ENCODE peak calls at places on chromosome 1, in nine cellular contexts. M is uterus, K is thoracic aorta, V is fibroblast of villous mesenchyme, Y is GM13977, Q is adrenal gland, Z is OCI-LY7, R is nephron progenitor cell, N is GM13976. D is an unnamed sample.

GRCh38 chr1:9612871-9613624 is 24.3 kb downstream of the TMEM201 start:
- DNase-seq in M (no peak), K (no peak), V (no peak), Y (no peak), Q (no peak), Z (no peak), R (no peak), N (no peak), D (no peak)

GRCh38 chr1:111222308-111223125 is 5.0 kb upstream of the CHI3L2 start:
- DNase-seq in M (peak; percentile 66), K (peak; percentile 33), V (peak; percentile 53), Y (peak; percentile 51), Q (peak; percentile 75), Z (peak; percentile 89), R (peak; percentile 85), N (peak; percentile 66), D (peak; percentile 58)

GRCh38 chr1:29688477-29689365 is 452.4 kb downstream of the PTPRU start:
- DNase-seq in M (no peak), K (no peak), V (peak; percentile 62), Y (peak; percentile 58), Q (no peak), Z (no peak), R (no peak), N (peak; percentile 65), D (no peak)

GRCh38 chr1:241652012-241652411 is at the start of gene WDR64:
- DNase-seq in M (no peak), K (no peak), V (no peak), Y (no peak), Q (no peak), Z (no peak), R (no peak), N (no peak), D (no peak)

GRCh38 chr1:90579212-90579802 is 137.8 kb downstream of the BARHL2 start:
- DNase-seq in M (no peak), K (no peak), V (peak; percentile 31), Y (peak; percentile 56), Q (no peak), Z (peak; percentile 54), R (no peak), N (peak; percentile 55), D (no peak)

GRCh38 chr1:221234821-221235220 is 355.6 kb downstream of the HLX start:
- DNase-seq in M (no peak), K (no peak), V (peak; percentile 16), Y (no peak), Q (no peak), Z (no peak), R (no peak), N (no peak), D (no peak)

GRCh38 chr1:232538943-232539302 is 91.0 kb downstream of the SIPA1L2 start:
- DNase-seq in M (no peak), K (no peak), V (no peak), Y (no peak), Q (no peak), Z (no peak), R (no peak), N (no peak), D (no peak)

GRCh38 chr1:246156847-246157246 is 350.2 kb downstream of the SMYD3 start:
- DNase-seq in M (no peak), K (no peak), V (no peak), Y (no peak), Q (no peak), Z (no peak), R (no peak), N (no peak), D (no peak)

GRCh38 chr1:101101362-101101761 is 75.8 kb upstream of the DPH5 start:
- DNase-seq in M (no peak), K (no peak), V (peak; percentile 31), Y (no peak), Q (no peak), Z (no peak), R (no peak), N (no peak), D (no peak)

GRCh38 chr1:207805841-207806421 is 54.1 kb downstream of the CD46 start:
- DNase-seq in M (peak; percentile 79), K (no peak), V (peak; percentile 97), Y (no peak), Q (peak; percentile 84), Z (no peak), R (no peak), N (no peak), D (no peak)

DNA sequence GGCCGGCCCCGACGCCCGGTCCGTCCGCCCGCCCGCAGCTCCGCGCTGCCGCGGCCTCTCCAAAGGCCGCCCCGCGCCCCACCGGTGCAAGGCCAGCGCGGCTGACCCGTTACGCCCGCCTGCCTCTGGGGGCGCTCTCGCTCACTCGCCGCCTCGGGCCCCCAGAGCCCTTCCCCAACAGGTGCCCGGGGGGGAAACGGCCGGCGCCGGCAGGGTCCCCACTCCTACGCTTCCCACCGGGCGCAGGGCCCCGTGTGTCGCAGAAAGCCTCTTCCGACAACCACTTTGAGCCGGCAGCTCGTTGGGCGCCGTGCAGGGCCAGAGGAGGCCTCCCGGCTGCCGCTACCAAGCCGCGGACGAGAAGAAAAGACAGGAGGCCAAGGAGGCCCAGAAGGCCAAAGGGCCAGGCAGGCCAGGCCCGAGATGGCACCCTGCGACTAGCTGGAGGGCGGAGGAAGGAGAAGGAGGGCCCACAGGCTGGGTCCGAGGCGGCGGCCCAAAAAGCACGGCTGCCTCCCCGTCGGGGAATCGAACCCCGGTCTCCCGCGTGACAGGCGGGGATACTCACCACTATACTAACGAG is 64.9 kb upstream of the FCGR2A start:
- DNase-seq in M (peak; percentile 31), K (no peak), V (peak; percentile 32), Y (peak; percentile 93), Q (peak; percentile 31), Z (peak; percentile 88), R (peak; percentile 79), N (peak; percentile 89), D (no peak)
- TF ChIP-seq CTCF in M (peak; percentile 54), K (peak; percentile 23), V (peak; percentile 58), Y (peak; percentile 89), Q (peak; percentile 26), Z (peak; percentile 78), R (peak; percentile 30), N (peak; percentile 95), D (no peak)

GRCh38 chr1:96596226-96596625 is 125.4 kb upstream of the PTBP2 start:
- DNase-seq in M (no peak), K (no peak), V (peak; percentile 31), Y (peak; percentile 28), Q (no peak), Z (peak; percentile 33), R (peak; percentile 26), N (peak; percentile 40), D (no peak)
- TF ChIP-seq CTCF in M (peak; percentile 37), K (no peak), V (peak; percentile 73), Y (peak; percentile 69), Q (peak; percentile 44), Z (peak; percentile 81), R (peak; percentile 33), N (peak; percentile 64), D (no peak)

GRCh38 chr1:85144351-85144750 is 56.5 kb downstream of the SYDE2 start:
- DNase-seq in M (no peak), K (no peak), V (no peak), Y (no peak), Q (no peak), Z (no peak), R (no peak), N (no peak), D (no peak)

GRCh38 chr1:85148524-85149250 is 52.1 kb downstream of the SYDE2 start:
- DNase-seq in M (no peak), K (no peak), V (peak; percentile 39), Y (peak; percentile 43), Q (no peak), Z (no peak), R (no peak), N (peak; percentile 47), D (no peak)

GRCh38 chr1:85149805-85150204 is 51.0 kb downstream of the SYDE2 start:
- DNase-seq in M (no peak), K (no peak), V (no peak), Y (no peak), Q (no peak), Z (no peak), R (no peak), N (no peak), D (no peak)

GRCh38 chr1:85142753-85143152 is 58.1 kb downstream of the SYDE2 start:
- DNase-seq in M (no peak), K (no peak), V (no peak), Y (no peak), Q (no peak), Z (no peak), R (no peak), N (no peak), D (no peak)

GRCh38 chr1:85146972-85147359 is 53.9 kb downstream of the SYDE2 start:
- DNase-seq in M (no peak), K (no peak), V (peak; percentile 56), Y (no peak), Q (no peak), Z (no peak), R (no peak), N (no peak), D (no peak)
- TF ChIP-seq CTCF in M (no peak), K (no peak), V (peak; percentile 45), Y (no peak), Q (no peak), Z (no peak), R (no peak), N (no peak), D (no peak)

DNA sequence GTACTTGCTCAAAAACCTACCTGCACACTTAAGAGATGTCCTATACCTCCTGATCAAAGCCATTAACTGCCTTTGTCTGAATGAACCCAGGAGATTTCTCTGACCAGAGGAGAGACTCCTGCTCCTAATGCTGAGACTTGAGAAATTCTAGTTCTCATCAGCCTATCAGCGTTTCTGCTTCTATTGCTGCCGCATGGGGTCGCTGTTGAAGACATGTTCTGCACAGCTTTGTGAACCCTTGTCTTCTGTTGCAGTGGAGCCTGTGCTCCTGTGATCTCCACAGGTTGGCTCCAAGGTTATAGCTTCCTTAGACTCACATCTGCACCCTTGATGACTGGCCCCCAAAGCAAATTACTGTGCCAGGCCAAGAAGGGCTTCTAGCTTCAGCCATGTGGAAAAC is 40.2 kb downstream of the EDN2 start:
- DNase-seq in M (no peak), K (no peak), V (no peak), Y (no peak), Q (no peak), Z (no peak), R (no peak), N (no peak), D (no peak)
- TF ChIP-seq CTCF in M (no peak), K (no peak), V (peak; percentile 10), Y (no peak), Q (no peak), Z (peak; percentile 47), R (no peak), N (no peak), D (no peak)

DNA sequence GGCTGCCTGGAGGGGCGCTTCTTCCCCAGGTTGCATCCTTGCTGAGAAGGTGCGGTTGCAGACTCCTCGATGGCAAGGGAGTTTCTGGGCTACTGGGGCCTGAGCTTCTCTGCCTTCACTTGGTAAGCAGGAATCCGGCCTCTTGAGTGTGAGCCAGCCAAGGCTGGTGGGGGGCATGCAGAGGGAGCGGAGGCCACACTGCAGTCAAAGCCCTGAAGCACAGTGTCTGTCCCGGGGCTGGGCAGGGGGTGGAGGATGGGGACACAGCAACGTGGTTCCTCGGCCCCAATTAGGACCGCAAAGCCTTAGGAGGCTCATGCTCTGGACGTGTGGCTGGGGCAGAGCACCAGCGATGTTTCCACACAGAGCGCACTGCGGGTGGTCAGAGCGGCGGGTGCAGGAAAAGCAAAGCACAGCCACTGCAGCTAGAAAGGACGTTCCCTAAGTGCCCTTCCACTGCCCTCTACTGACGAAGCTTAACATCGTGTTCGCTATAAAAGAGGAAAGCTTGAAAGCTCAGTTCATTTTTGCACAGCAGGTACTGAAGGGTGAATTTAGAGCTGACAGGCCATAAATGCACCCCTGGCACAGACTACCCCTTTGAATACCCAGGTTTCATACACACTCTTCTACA is 60.7 kb upstream of the COG2 start:
- DNase-seq in M (no peak), K (no peak), V (no peak), Y (no peak), Q (no peak), Z (peak; percentile 1), R (no peak), N (no peak), D (no peak)
- TF ChIP-seq CTCF in M (no peak), K (no peak), V (no peak), Y (peak; percentile 18), Q (no peak), Z (peak; percentile 34), R (no peak), N (no peak), D (no peak)